ENCODE peak calls at places on chromosome 10, in eight cellular contexts. One of them, this sample, is unnamed.

GRCh38 chr10:11498399-11498798 is 113.1 kb downstream of the USP6NL start:
- DNase-seq in left ventricle myocardium inferior: no peak
- DNase-seq in CD4-positive, alpha-beta T cell: no peak
- DNase-seq in tibial nerve: no peak
- DNase-seq in fibroblast of the aortic adventitia: no peak
- DNase-seq in fibroblast of mammary gland: no peak
- DNase-seq in GM10248: no peak
- DNase-seq in neural progenitor cell: no peak
- DNase-seq in this sample: no peak

GRCh38 chr10:74153123-74153522 is 2.1 kb downstream of the ADK start:
- DNase-seq in CD4-positive, alpha-beta T cell: no peak
- DNase-seq in GM10248: no peak
- DNase-seq in fibroblast of mammary gland: peak; percentile 83
- DNase-seq in neural progenitor cell: peak; percentile 26
- DNase-seq in fibroblast of the aortic adventitia: peak; percentile 69
- DNase-seq in left ventricle myocardium inferior: no peak
- DNase-seq in tibial nerve: peak; percentile 26
- DNase-seq in this sample: no peak

GRCh38 chr10:43371418-43371817 is at the start of gene FXYD4:
- DNase-seq in GM10248: no peak
- DNase-seq in fibroblast of the aortic adventitia: no peak
- DNase-seq in tibial nerve: no peak
- DNase-seq in neural progenitor cell: no peak
- DNase-seq in CD4-positive, alpha-beta T cell: no peak
- DNase-seq in fibroblast of mammary gland: no peak
- DNase-seq in left ventricle myocardium inferior: no peak
- DNase-seq in this sample: no peak

GRCh38 chr10:88230251-88230650 is 352.9 kb downstream of the RNLS start:
- DNase-seq in fibroblast of the aortic adventitia: no peak
- DNase-seq in fibroblast of mammary gland: no peak
- DNase-seq in tibial nerve: no peak
- DNase-seq in CD4-positive, alpha-beta T cell: no peak
- DNase-seq in left ventricle myocardium inferior: no peak
- DNase-seq in GM10248: no peak
- DNase-seq in neural progenitor cell: no peak
- DNase-seq in this sample: no peak

GRCh38 chr10:131946321-131946751 is 35.4 kb downstream of the BNIP3 start:
- DNase-seq in CD4-positive, alpha-beta T cell: no peak
- DNase-seq in fibroblast of the aortic adventitia: peak; percentile 94
- DNase-seq in fibroblast of mammary gland: peak; percentile 88
- DNase-seq in tibial nerve: no peak
- DNase-seq in left ventricle myocardium inferior: no peak
- DNase-seq in neural progenitor cell: no peak
- DNase-seq in GM10248: no peak
- DNase-seq in this sample: no peak

GRCh38 chr10:94673614-94674321 is 9.8 kb upstream of the CYP2C18 start:
- DNase-seq in neural progenitor cell: no peak
- DNase-seq in tibial nerve: no peak
- DNase-seq in fibroblast of mammary gland: peak; percentile 10
- DNase-seq in CD4-positive, alpha-beta T cell: no peak
- DNase-seq in GM10248: no peak
- DNase-seq in fibroblast of the aortic adventitia: no peak
- DNase-seq in left ventricle myocardium inferior: no peak
- DNase-seq in this sample: no peak

GRCh38 chr10:81600185-81600584 is 274.8 kb upstream of the NRG3 start:
- DNase-seq in fibroblast of the aortic adventitia: no peak
- DNase-seq in left ventricle myocardium inferior: no peak
- DNase-seq in fibroblast of mammary gland: peak; percentile 52
- DNase-seq in tibial nerve: no peak
- DNase-seq in neural progenitor cell: no peak
- DNase-seq in CD4-positive, alpha-beta T cell: no peak
- DNase-seq in GM10248: no peak
- DNase-seq in this sample: no peak

GRCh38 chr10:113484487-113484886 is 68.4 kb upstream of the HABP2 start:
- DNase-seq in left ventricle myocardium inferior: no peak
- DNase-seq in CD4-positive, alpha-beta T cell: no peak
- DNase-seq in neural progenitor cell: no peak
- DNase-seq in tibial nerve: no peak
- DNase-seq in GM10248: no peak
- DNase-seq in fibroblast of the aortic adventitia: no peak
- DNase-seq in fibroblast of mammary gland: no peak
- DNase-seq in this sample: no peak

GRCh38 chr10:30637881-30638467 is 8.4 kb upstream of the LYZL2 start:
- DNase-seq in tibial nerve: no peak
- DNase-seq in fibroblast of the aortic adventitia: peak; percentile 86
- DNase-seq in left ventricle myocardium inferior: no peak
- DNase-seq in CD4-positive, alpha-beta T cell: no peak
- DNase-seq in neural progenitor cell: no peak
- DNase-seq in GM10248: no peak
- DNase-seq in fibroblast of mammary gland: peak; percentile 94
- DNase-seq in this sample: no peak

GRCh38 chr10:5466451-5466996 is 32.8 kb downstream of the CALML5 start:
- DNase-seq in CD4-positive, alpha-beta T cell: no peak
- DNase-seq in left ventricle myocardium inferior: no peak
- DNase-seq in GM10248: no peak
- DNase-seq in neural progenitor cell: peak; percentile 27
- DNase-seq in fibroblast of mammary gland: peak; percentile 35
- DNase-seq in fibroblast of the aortic adventitia: peak; percentile 84
- DNase-seq in tibial nerve: no peak
- DNase-seq in this sample: no peak

GRCh38 chr10:11587860-11588259 is 23.6 kb downstream of the USP6NL start:
- DNase-seq in left ventricle myocardium inferior: no peak
- DNase-seq in GM10248: no peak
- DNase-seq in tibial nerve: no peak
- DNase-seq in neural progenitor cell: no peak
- DNase-seq in fibroblast of the aortic adventitia: no peak
- DNase-seq in fibroblast of mammary gland: no peak
- DNase-seq in CD4-positive, alpha-beta T cell: no peak
- DNase-seq in this sample: no peak

GRCh38 chr10:43317422-43317821 is 50.6 kb upstream of the RASGEF1A start:
- DNase-seq in CD4-positive, alpha-beta T cell: no peak
- DNase-seq in neural progenitor cell: no peak
- DNase-seq in left ventricle myocardium inferior: no peak
- DNase-seq in fibroblast of mammary gland: no peak
- DNase-seq in GM10248: no peak
- DNase-seq in tibial nerve: no peak
- DNase-seq in fibroblast of the aortic adventitia: no peak
- DNase-seq in this sample: no peak

GRCh38 chr10:98407017-98407743 is 7.8 kb downstream of the PYROXD2 start:
- DNase-seq in tibial nerve: no peak
- DNase-seq in left ventricle myocardium inferior: no peak
- DNase-seq in fibroblast of mammary gland: no peak
- DNase-seq in neural progenitor cell: no peak
- DNase-seq in fibroblast of the aortic adventitia: no peak
- DNase-seq in CD4-positive, alpha-beta T cell: no peak
- DNase-seq in GM10248: no peak
- DNase-seq in this sample: no peak
- TF ChIP-seq CTCF in tibial nerve: no peak
- TF ChIP-seq CTCF in left ventricle myocardium inferior: no peak
- TF ChIP-seq CTCF in fibroblast of mammary gland: no peak
- TF ChIP-seq CTCF in neural progenitor cell: no peak
- TF ChIP-seq CTCF in fibroblast of the aortic adventitia: no peak
- TF ChIP-seq CTCF in CD4-positive, alpha-beta T cell: no peak
- TF ChIP-seq CTCF in GM10248: no peak
- TF ChIP-seq CTCF in this sample: no peak

GRCh38 chr10:59290448-59290847 is 71.9 kb downstream of the FAM13C start:
- DNase-seq in fibroblast of mammary gland: no peak
- DNase-seq in CD4-positive, alpha-beta T cell: no peak
- DNase-seq in fibroblast of the aortic adventitia: no peak
- DNase-seq in neural progenitor cell: no peak
- DNase-seq in GM10248: no peak
- DNase-seq in left ventricle myocardium inferior: no peak
- DNase-seq in tibial nerve: no peak
- DNase-seq in this sample: no peak
- TF ChIP-seq CTCF in fibroblast of mammary gland: peak; percentile 22
- TF ChIP-seq CTCF in CD4-positive, alpha-beta T cell: no peak
- TF ChIP-seq CTCF in fibroblast of the aortic adventitia: no peak
- TF ChIP-seq CTCF in neural progenitor cell: no peak
- TF ChIP-seq CTCF in GM10248: no peak
- TF ChIP-seq CTCF in left ventricle myocardium inferior: peak; percentile 9
- TF ChIP-seq CTCF in tibial nerve: no peak
- TF ChIP-seq CTCF in this sample: no peak

GRCh38 chr10:59830601-59831259 is 75.6 kb downstream of the CCDC6 start:
- DNase-seq in CD4-positive, alpha-beta T cell: no peak
- DNase-seq in neural progenitor cell: peak; percentile 86
- DNase-seq in fibroblast of mammary gland: peak; percentile 70
- DNase-seq in fibroblast of the aortic adventitia: peak; percentile 73
- DNase-seq in GM10248: no peak
- DNase-seq in tibial nerve: peak; percentile 38
- DNase-seq in left ventricle myocardium inferior: peak; percentile 26
- DNase-seq in this sample: peak; percentile 55
- TF ChIP-seq CTCF in CD4-positive, alpha-beta T cell: peak; percentile 33
- TF ChIP-seq CTCF in neural progenitor cell: peak; percentile 93
- TF ChIP-seq CTCF in fibroblast of mammary gland: peak; percentile 87
- TF ChIP-seq CTCF in fibroblast of the aortic adventitia: peak; percentile 91
- TF ChIP-seq CTCF in GM10248: peak; percentile 58
- TF ChIP-seq CTCF in tibial nerve: peak; percentile 59
- TF ChIP-seq CTCF in left ventricle myocardium inferior: peak; percentile 88
- TF ChIP-seq CTCF in this sample: peak; percentile 79

GRCh38 chr10:121751191-121751760 is 153.0 kb upstream of the FGFR2 start:
- DNase-seq in CD4-positive, alpha-beta T cell: no peak
- DNase-seq in fibroblast of mammary gland: peak; percentile 60
- DNase-seq in neural progenitor cell: no peak
- DNase-seq in GM10248: no peak
- DNase-seq in left ventricle myocardium inferior: no peak
- DNase-seq in fibroblast of the aortic adventitia: no peak
- DNase-seq in tibial nerve: no peak
- DNase-seq in this sample: no peak

GRCh38 chr10:121754667-121755066 is 156.4 kb upstream of the FGFR2 start:
- DNase-seq in tibial nerve: no peak
- DNase-seq in neural progenitor cell: no peak
- DNase-seq in fibroblast of the aortic adventitia: peak; percentile 8
- DNase-seq in GM10248: no peak
- DNase-seq in fibroblast of mammary gland: peak; percentile 5
- DNase-seq in left ventricle myocardium inferior: no peak
- DNase-seq in CD4-positive, alpha-beta T cell: no peak
- DNase-seq in this sample: no peak

DNA sequence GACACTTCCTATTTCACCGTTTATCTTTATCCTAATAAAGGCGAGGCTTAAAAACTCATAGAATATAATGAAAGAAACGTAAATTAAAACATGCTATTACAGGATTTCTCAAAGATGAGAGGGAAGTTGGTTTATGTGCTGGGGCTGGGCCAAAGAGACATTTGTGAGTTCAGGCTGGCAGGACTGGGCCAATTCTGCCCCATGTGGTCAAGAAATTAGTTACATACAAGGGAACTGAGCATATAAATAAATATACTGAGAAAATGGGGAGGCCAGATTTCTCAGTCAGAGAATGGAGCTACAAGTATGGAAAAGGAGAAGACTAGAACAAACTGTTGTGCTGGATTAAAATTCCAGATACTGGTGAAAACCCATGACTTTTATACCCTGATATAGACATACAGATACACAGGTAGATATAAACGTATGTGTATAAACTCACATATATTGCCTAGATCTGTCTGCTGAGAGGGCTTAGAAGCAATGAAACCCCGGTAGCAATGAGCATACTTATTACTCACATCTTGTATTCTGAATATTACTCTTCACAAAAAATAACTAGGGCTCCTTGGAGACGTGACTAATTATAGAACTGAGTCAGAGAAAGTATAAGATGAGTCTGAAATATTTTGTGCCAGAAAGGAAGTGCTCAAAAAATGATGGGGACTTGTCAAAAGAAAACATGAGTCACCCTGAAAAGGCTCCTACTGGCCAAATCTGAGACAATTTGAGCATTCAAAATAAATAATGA is 155.7 kb upstream of the FGFR2 start:
- DNase-seq in CD4-positive, alpha-beta T cell: no peak
- DNase-seq in fibroblast of the aortic adventitia: peak; percentile 72
- DNase-seq in left ventricle myocardium inferior: no peak
- DNase-seq in neural progenitor cell: no peak
- DNase-seq in tibial nerve: no peak
- DNase-seq in fibroblast of mammary gland: peak; percentile 92
- DNase-seq in GM10248: peak; percentile 51
- DNase-seq in this sample: no peak
- TF ChIP-seq CTCF in CD4-positive, alpha-beta T cell: no peak
- TF ChIP-seq CTCF in fibroblast of the aortic adventitia: peak; percentile 42
- TF ChIP-seq CTCF in left ventricle myocardium inferior: peak; percentile 24
- TF ChIP-seq CTCF in neural progenitor cell: peak; percentile 46
- TF ChIP-seq CTCF in tibial nerve: no peak
- TF ChIP-seq CTCF in fibroblast of mammary gland: peak; percentile 33
- TF ChIP-seq CTCF in GM10248: no peak
- TF ChIP-seq CTCF in this sample: peak; percentile 53

GRCh38 chr10:72375585-72375984 is 20.9 kb upstream of the DNAJB12 start:
- DNase-seq in left ventricle myocardium inferior: no peak
- DNase-seq in neural progenitor cell: peak; percentile 51
- DNase-seq in fibroblast of mammary gland: no peak
- DNase-seq in fibroblast of the aortic adventitia: no peak
- DNase-seq in tibial nerve: no peak
- DNase-seq in CD4-positive, alpha-beta T cell: no peak
- DNase-seq in GM10248: no peak
- DNase-seq in this sample: no peak
- TF ChIP-seq CTCF in left ventricle myocardium inferior: peak; percentile 10
- TF ChIP-seq CTCF in neural progenitor cell: no peak
- TF ChIP-seq CTCF in fibroblast of mammary gland: peak; percentile 10
- TF ChIP-seq CTCF in fibroblast of the aortic adventitia: no peak
- TF ChIP-seq CTCF in tibial nerve: peak; percentile 6
- TF ChIP-seq CTCF in CD4-positive, alpha-beta T cell: no peak
- TF ChIP-seq CTCF in GM10248: peak; percentile 2
- TF ChIP-seq CTCF in this sample: peak; percentile 13

GRCh38 chr10:79348640-79348988 is 1.3 kb downstream of the PPIF start:
- DNase-seq in CD4-positive, alpha-beta T cell: no peak
- DNase-seq in GM10248: no peak
- DNase-seq in left ventricle myocardium inferior: no peak
- DNase-seq in neural progenitor cell: no peak
- DNase-seq in fibroblast of the aortic adventitia: peak; percentile 30
- DNase-seq in fibroblast of mammary gland: peak; percentile 27
- DNase-seq in tibial nerve: no peak
- DNase-seq in this sample: no peak
- TF ChIP-seq CTCF in CD4-positive, alpha-beta T cell: no peak
- TF ChIP-seq CTCF in GM10248: no peak
- TF ChIP-seq CTCF in left ventricle myocardium inferior: no peak
- TF ChIP-seq CTCF in neural progenitor cell: no peak
- TF ChIP-seq CTCF in fibroblast of the aortic adventitia: no peak
- TF ChIP-seq CTCF in fibroblast of mammary gland: no peak
- TF ChIP-seq CTCF in tibial nerve: no peak
- TF ChIP-seq CTCF in this sample: no peak

GRCh38 chr10:34732926-34733325 is 82.2 kb downstream of the PARD3 start:
- DNase-seq in neural progenitor cell: peak; percentile 25
- DNase-seq in tibial nerve: no peak
- DNase-seq in left ventricle myocardium inferior: no peak
- DNase-seq in GM10248: no peak
- DNase-seq in fibroblast of the aortic adventitia: peak; percentile 34
- DNase-seq in fibroblast of mammary gland: peak; percentile 70
- DNase-seq in CD4-positive, alpha-beta T cell: no peak
- DNase-seq in this sample: no peak
- TF ChIP-seq CTCF in neural progenitor cell: peak; percentile 48
- TF ChIP-seq CTCF in tibial nerve: no peak
- TF ChIP-seq CTCF in left ventricle myocardium inferior: no peak
- TF ChIP-seq CTCF in GM10248: peak; percentile 15
- TF ChIP-seq CTCF in fibroblast of the aortic adventitia: peak; percentile 11
- TF ChIP-seq CTCF in fibroblast of mammary gland: peak; percentile 35
- TF ChIP-seq CTCF in CD4-positive, alpha-beta T cell: no peak
- TF ChIP-seq CTCF in this sample: peak; percentile 50

GRCh38 chr10:101029520-101030309 is 1.2 kb downstream of the PDZD7 start:
- DNase-seq in tibial nerve: no peak
- DNase-seq in GM10248: no peak
- DNase-seq in fibroblast of the aortic adventitia: no peak
- DNase-seq in CD4-positive, alpha-beta T cell: no peak
- DNase-seq in fibroblast of mammary gland: no peak
- DNase-seq in neural progenitor cell: peak; percentile 64
- DNase-seq in left ventricle myocardium inferior: no peak
- DNase-seq in this sample: no peak
- TF ChIP-seq CTCF in tibial nerve: no peak
- TF ChIP-seq CTCF in GM10248: no peak
- TF ChIP-seq CTCF in fibroblast of the aortic adventitia: peak; percentile 16
- TF ChIP-seq CTCF in CD4-positive, alpha-beta T cell: no peak
- TF ChIP-seq CTCF in fibroblast of mammary gland: peak; percentile 22
- TF ChIP-seq CTCF in neural progenitor cell: peak; percentile 44
- TF ChIP-seq CTCF in left ventricle myocardium inferior: no peak
- TF ChIP-seq CTCF in this sample: no peak